ENCODE peak calls at places on chromosome 5, in nine cellular contexts. Y, A, N, R, E, T, F, C and W are unnamed samples.

GRCh38 chr5:50564079-50564478 is 102.4 kb upstream of the PARP8 start:
- DNase-seq in E (no peak), Y (no peak), T (no peak), F (no peak), C (no peak), N (no peak), A (no peak), R (no peak), W (no peak)

GRCh38 chr5:65142511-65143011 is 339.2 kb downstream of the ADAMTS6 start:
- DNase-seq in A (no peak), N (no peak), C (no peak), T (peak; percentile 58), E (no peak), R (no peak), Y (no peak), F (no peak), W (peak; percentile 24)

GRCh38 chr5:110441035-110441434 is 285.4 kb downstream of the TMEM232 start:
- DNase-seq in R (no peak), E (no peak), T (peak; percentile 85), F (no peak), C (no peak), N (peak; percentile 31), A (no peak), Y (no peak), W (no peak)

GRCh38 chr5:72314571-72315172 is 5.4 kb downstream of the MRPS27 start:
- DNase-seq in N (no peak), R (peak; percentile 26), T (peak; percentile 37), F (no peak), C (no peak), Y (no peak), E (peak; percentile 11), A (peak; percentile 71), W (no peak)

GRCh38 chr5:59081693-59082092 is 498.8 kb downstream of the RAB3C start:
- DNase-seq in A (no peak), Y (no peak), E (no peak), T (no peak), C (no peak), N (no peak), R (no peak), F (no peak), W (no peak)

GRCh38 chr5:11181940-11182339 is 420.9 kb upstream of the DAP start:
- DNase-seq in Y (no peak), C (no peak), A (no peak), T (no peak), R (no peak), F (no peak), E (no peak), N (no peak), W (no peak)

GRCh38 chr5:136012041-136012804 is 16.6 kb upstream of the TGFBI start:
- DNase-seq in E (peak; percentile 80), Y (no peak), F (no peak), C (no peak), N (no peak), R (no peak), T (no peak), A (no peak), W (peak; percentile 83)

GRCh38 chr5:4387295-4387694 is 752.8 kb upstream of the ADAMTS16 start:
- DNase-seq in T (no peak), R (no peak), Y (no peak), A (no peak), E (no peak), F (no peak), C (no peak), N (no peak), W (no peak)

GRCh38 chr5:69404659-69405330 is 10.1 kb upstream of the MARVELD2 start:
- DNase-seq in T (no peak), N (no peak), R (no peak), A (no peak), Y (no peak), C (no peak), E (no peak), F (no peak), W (no peak)

GRCh38 chr5:170397059-170397458 is 7.9 kb upstream of the KCNMB1 start:
- DNase-seq in C (no peak), Y (no peak), N (no peak), A (no peak), F (no peak), T (peak; percentile 59), R (no peak), E (no peak), W (no peak)

GRCh38 chr5:104452554-104452953 is 890.0 kb upstream of the NUDT12 start:
- DNase-seq in Y (no peak), T (no peak), C (no peak), A (no peak), F (no peak), E (no peak), N (no peak), R (no peak), W (no peak)

GRCh38 chr5:129094924-129095797 is 612 bp downstream of the ISOC1 start:
- DNase-seq in C (peak; percentile 93), T (peak; percentile 57), A (peak; percentile 68), R (peak; percentile 47), N (no peak), F (peak; percentile 38), Y (peak; percentile 81), E (peak; percentile 5), W (no peak)

GRCh38 chr5:129098488-129099183 is 4.1 kb downstream of the ISOC1 start:
- DNase-seq in T (no peak), E (no peak), R (no peak), F (no peak), N (no peak), Y (no peak), A (no peak), C (no peak), W (no peak)

GRCh38 chr5:129094087-129094923 is at the start of gene ISOC1:
- DNase-seq in Y (peak; percentile 91), R (peak; percentile 91), T (peak; percentile 92), E (peak; percentile 15), N (peak; percentile 74), A (peak; percentile 94), C (peak; percentile 98), F (peak; percentile 68), W (no peak)

GRCh38 chr5:129097498-129098296 is 3.1 kb downstream of the ISOC1 start:
- DNase-seq in Y (no peak), T (no peak), E (no peak), A (no peak), F (no peak), C (no peak), N (no peak), R (peak; percentile 4), W (no peak)

GRCh38 chr5:129096382-129096991 is 1.9 kb downstream of the ISOC1 start:
- DNase-seq in Y (no peak), N (no peak), E (no peak), A (no peak), C (no peak), F (no peak), R (no peak), T (peak; percentile 56), W (no peak)
- TF ChIP-seq POLR2AphosphoS5 in Y (no peak), N (no peak), E (no peak), A (no peak), C (no peak), F (no peak), R (no peak), T (no peak), W (no peak)

DNA sequence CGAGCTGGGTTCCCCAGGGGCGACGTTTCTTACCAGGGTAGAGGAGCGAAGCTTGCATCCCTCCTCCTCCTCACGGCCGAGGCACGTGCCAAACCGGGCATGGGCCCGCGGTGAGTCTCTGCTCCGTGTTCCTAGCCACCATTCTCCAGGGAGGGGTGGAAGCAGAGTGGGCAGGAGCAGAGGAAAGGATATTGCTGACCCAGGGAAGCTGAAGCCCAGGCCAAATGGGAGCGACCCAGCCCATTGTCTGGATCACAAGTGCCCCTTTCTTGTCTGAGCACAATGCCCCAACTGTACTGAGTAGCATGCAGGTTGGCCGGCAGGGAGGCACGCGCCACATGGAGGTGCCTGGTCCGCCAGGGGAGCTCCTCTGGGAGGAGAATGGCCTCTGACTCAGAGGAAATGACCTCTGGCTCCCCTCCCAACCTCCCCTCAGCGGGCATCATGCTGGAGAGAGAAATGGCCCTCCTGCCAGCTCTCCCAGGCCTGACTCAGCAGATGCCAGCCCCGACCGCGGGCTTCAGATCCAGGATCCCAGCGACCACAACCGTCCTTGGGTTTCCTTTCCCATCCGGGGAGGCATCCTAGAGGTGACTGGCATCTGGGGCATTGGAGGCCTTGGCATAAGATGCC is 1.1 kb downstream of the PRR7 start:
- DNase-seq in T (peak; percentile 84), R (no peak), F (no peak), E (peak; percentile 66), N (peak; percentile 73), Y (peak; percentile 76), A (peak; percentile 54), C (peak; percentile 87), W (no peak)
- TF ChIP-seq POLR2AphosphoS5 in T (no peak), R (no peak), F (no peak), E (peak; percentile 51), N (peak; percentile 71), Y (peak; percentile 41), A (peak; percentile 40), C (peak; percentile 65), W (peak; percentile 4)

DNA sequence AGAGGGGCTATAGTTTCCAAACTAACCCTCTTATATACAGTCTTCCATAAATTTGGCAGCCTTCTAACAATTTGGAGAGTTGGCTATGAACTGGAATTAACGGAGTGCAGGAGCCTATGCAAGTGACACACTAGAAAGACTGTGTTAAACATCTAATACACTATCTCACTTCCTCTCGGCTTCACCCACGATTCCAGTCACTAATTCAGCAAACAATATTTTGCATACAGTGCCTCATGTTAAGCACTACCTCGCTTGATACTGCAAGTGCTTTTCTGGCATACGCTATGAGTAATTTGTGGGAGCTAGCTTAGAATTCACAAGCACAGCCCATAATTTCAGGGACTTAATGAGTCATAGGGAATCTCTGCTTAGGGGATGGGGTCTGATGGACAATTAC is 102.5 kb downstream of the ST8SIA4 start:
- DNase-seq in C (no peak), A (no peak), E (no peak), Y (no peak), N (no peak), F (no peak), R (no peak), T (no peak), W (no peak)
- TF ChIP-seq POLR2AphosphoS5 in C (no peak), A (no peak), E (no peak), Y (no peak), N (no peak), F (no peak), R (no peak), T (no peak), W (no peak)

GRCh38 chr5:174044451-174044850 is 1.1 kb upstream of the NSG2 start:
- DNase-seq in T (no peak), Y (peak; percentile 17), A (no peak), N (no peak), E (no peak), C (no peak), R (no peak), F (no peak), W (no peak)

GRCh38 chr5:174045470-174046025 is at the start of gene NSG2:
- DNase-seq in T (peak; percentile 98), N (peak; percentile 86), E (peak; percentile 66), R (peak; percentile 74), F (peak; percentile 41), Y (peak; percentile 83), C (no peak), A (peak; percentile 81), W (peak; percentile 75)

GRCh38 chr5:174044855-174045254 is 651 bp upstream of the NSG2 start:
- DNase-seq in A (no peak), E (no peak), C (no peak), Y (no peak), N (no peak), T (no peak), F (no peak), R (no peak), W (no peak)

GRCh38 chr5:174047472-174047871 is 2.0 kb downstream of the NSG2 start:
- DNase-seq in R (no peak), E (no peak), A (no peak), C (no peak), Y (no peak), N (no peak), T (no peak), F (no peak), W (no peak)

GRCh38 chr5:174046558-174046957 is 1.1 kb downstream of the NSG2 start:
- DNase-seq in A (no peak), Y (peak; percentile 13), F (no peak), R (no peak), E (no peak), N (no peak), T (no peak), C (no peak), W (no peak)
- TF ChIP-seq POLR2AphosphoS5 in A (no peak), Y (no peak), F (no peak), R (no peak), E (no peak), N (no peak), T (no peak), C (no peak), W (no peak)